ENCODE peak calls at places on chromosomes 6 and 20, in ten cellular contexts. W is fibroblast of lung; R is putamen; C is NT2/D1; N is fibroblast of pulmonary artery; P is stimulated activated CD4-positive, alpha-beta T cell treated with anti-CD3 and anti-CD28 coated beads, Interleukin-4, amount 100 ng/mL, for 48 hours; J is BE2C; S is germinal center; U is T-helper 17 cell; D is heart left ventricle. E is an unnamed sample.
A peak's percentile ranks its signal among the peaks of the same experiment; 100 is the strongest.

GRCh38 chr6:48664850-48665249 is 553.9 kb upstream of the PTCHD4 start:
- DNase-seq in U (no peak), P (no peak), J (no peak), N (peak; percentile 1), D (no peak), R (no peak), S (no peak), C (no peak), W (peak; percentile 85), E (no peak)

GRCh38 chr6:5840742-5841141 is 166.0 kb downstream of the NRN1 start:
- DNase-seq in N (no peak), R (no peak), D (no peak), S (no peak), W (no peak), P (no peak), J (no peak), C (no peak), U (no peak), E (no peak)

GRCh38 chr6:5677219-5678000 is 329.3 kb downstream of the NRN1 start:
- DNase-seq in C (no peak), J (no peak), W (peak; percentile 31), S (no peak), U (no peak), D (no peak), N (no peak), R (no peak), P (no peak), E (no peak)

GRCh38 chr6:42901538-42901957 is 14.3 kb upstream of the PTCRA start:
- DNase-seq in J (peak; percentile 83), S (peak; percentile 60), D (peak; percentile 82), P (peak; percentile 55), C (peak; percentile 57), R (peak; percentile 77), N (peak; percentile 89), W (peak; percentile 70), U (peak; percentile 30), E (peak; percentile 70)

GRCh38 chr6:37952027-37952426 is 132.5 kb downstream of the ZFAND3 start:
- DNase-seq in C (no peak), J (no peak), U (no peak), R (no peak), W (no peak), P (no peak), S (no peak), N (no peak), D (no peak), E (no peak)

GRCh38 chr6:47092249-47092648 is 50.1 kb upstream of the ADGRF1 start:
- DNase-seq in C (no peak), S (no peak), U (no peak), R (no peak), D (no peak), P (no peak), N (peak; percentile 48), J (no peak), W (no peak), E (no peak)

GRCh38 chr20:1557605-1558004 is at the start of gene SIRPD:
- DNase-seq in P (no peak), W (no peak), C (no peak), J (no peak), U (no peak), S (no peak), N (no peak), R (no peak), D (no peak), E (no peak)

GRCh38 chr6:19896580-19897010 is 59.4 kb downstream of the ID4 start:
- DNase-seq in W (no peak), C (no peak), N (no peak), S (no peak), P (no peak), R (no peak), D (no peak), J (peak; percentile 12), U (no peak), E (no peak)

GRCh38 chr6:17867880-17868279 is 119.6 kb downstream of the KIF13A start:
- DNase-seq in S (no peak), W (peak; percentile 87), U (no peak), D (no peak), P (no peak), C (no peak), R (no peak), J (no peak), N (peak; percentile 72), E (no peak)